ENCODE peak calls at places on chromosomes 13 and 19, in ten cellular contexts. H is psoas muscle; B is uterus; W is heart left ventricle; J is HepG2; N is CD8-positive, alpha-beta T cell; V is spleen; U is PC-3; T is dorsolateral prefrontal cortex; I is MM.1S. R is an unnamed sample.

GRCh38 chr19:50912102-50912599 is 956 bp upstream of the KLK4 start:
- DNase-seq in H (no peak), B (no peak), W (no peak), J (no peak), N (no peak), V (no peak), U (no peak), T (no peak), I (no peak), R (no peak)

GRCh38 chr19:32318884-32319520 is 26.4 kb upstream of the ZNF507 start:
- DNase-seq in H (no peak), B (no peak), W (no peak), J (no peak), N (no peak), V (no peak), U (peak; percentile 23), T (no peak), I (no peak), R (no peak)

GRCh38 chr13:91031508-91031907 is 316.0 kb upstream of the MIR17HG start:
- DNase-seq in H (no peak), B (no peak), W (no peak), J (no peak), N (no peak), V (no peak), U (peak; percentile 3), T (no peak), I (no peak), R (no peak)

GRCh38 chr13:114041493-114041892 is 67.6 kb upstream of the C13orf46 start:
- DNase-seq in H (no peak), B (no peak), W (no peak), J (no peak), N (no peak), V (no peak), U (no peak), T (no peak), I (no peak), R (no peak)

GRCh38 chr13:75480691-75481175 is 1.2 kb downstream of the TBC1D4 start:
- DNase-seq in H (peak; percentile 86), B (peak; percentile 31), W (peak; percentile 51), J (peak; percentile 53), N (no peak), V (peak; percentile 79), U (peak; percentile 87), T (peak; percentile 21), I (peak; percentile 43), R (peak; percentile 77)

GRCh38 chr13:73417012-73417615 is 358.3 kb downstream of the KLF5 start:
- DNase-seq in H (no peak), B (no peak), W (no peak), J (peak; percentile 27), N (no peak), V (no peak), U (peak; percentile 64), T (no peak), I (no peak), R (no peak)

GRCh38 chr19:28541029-28541428 is 671.9 kb downstream of the UQCRFS1 start:
- DNase-seq in H (no peak), B (no peak), W (no peak), J (no peak), N (no peak), V (no peak), U (no peak), T (no peak), I (no peak), R (no peak)

GRCh38 chr19:21430674-21431073 is 33.7 kb downstream of the ZNF493 start:
- DNase-seq in H (no peak), B (no peak), W (no peak), J (no peak), N (no peak), V (no peak), U (no peak), T (no peak), I (no peak), R (no peak)

DNA sequence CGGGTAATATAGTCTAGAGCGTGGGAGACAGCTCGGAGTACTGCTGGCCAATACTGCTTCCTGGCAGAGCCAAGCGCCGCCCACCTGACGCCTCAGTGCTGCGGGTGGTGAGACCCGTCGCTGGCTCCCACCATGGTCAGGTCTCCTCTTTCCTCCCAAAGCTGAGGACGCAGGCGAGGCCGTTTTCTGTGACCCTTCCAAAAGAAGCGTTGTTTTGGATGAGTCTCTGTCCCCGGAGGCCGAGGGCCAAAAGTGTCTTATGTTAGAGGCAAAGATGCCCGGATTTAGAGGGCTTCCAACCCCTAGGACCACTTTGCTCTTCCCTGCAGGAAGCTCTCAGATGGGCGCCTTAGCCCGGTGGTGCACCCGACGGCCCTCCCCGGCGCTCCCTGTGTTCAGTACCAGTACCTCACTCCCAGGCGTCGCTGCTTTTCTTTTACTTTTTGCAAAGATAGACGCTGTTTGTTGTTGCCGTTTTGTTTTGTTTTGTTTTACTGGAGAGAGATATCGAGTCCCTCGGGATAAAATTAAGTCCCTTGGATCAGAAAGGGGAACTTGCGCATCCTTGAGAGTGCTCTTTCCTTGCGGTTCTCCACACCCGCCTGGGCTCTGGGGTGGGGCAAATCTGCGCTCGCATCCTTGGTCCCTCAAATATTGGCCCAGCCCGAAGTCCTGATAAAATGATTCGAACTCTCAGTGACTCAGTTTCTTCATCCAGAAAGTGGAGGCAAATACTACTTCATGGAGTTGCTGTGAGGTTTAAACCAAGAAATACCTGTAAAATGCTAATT is 7.0 kb downstream of the PDX1 start:
- DNase-seq in H (no peak), B (no peak), W (no peak), J (no peak), N (no peak), V (no peak), U (no peak), T (no peak), I (no peak), R (no peak)
- TF ChIP-seq CTCF in H (no peak), B (no peak), W (no peak), J (no peak), N (no peak), V (no peak), U (no peak), T (no peak), I (no peak), R (no peak)

GRCh38 chr19:6062961-6063575 is 47.2 kb downstream of the RFX2 start:
- DNase-seq in H (no peak), B (no peak), W (no peak), J (no peak), N (no peak), V (no peak), U (no peak), T (no peak), I (no peak), R (no peak)

GRCh38 chr19:6063576-6063961 is 46.7 kb downstream of the RFX2 start:
- DNase-seq in H (no peak), B (no peak), W (no peak), J (no peak), N (no peak), V (no peak), U (no peak), T (no peak), I (no peak), R (no peak)

GRCh38 chr19:6061420-6062130 is 48.7 kb downstream of the RFX2 start:
- DNase-seq in H (no peak), B (no peak), W (no peak), J (no peak), N (no peak), V (no peak), U (no peak), T (no peak), I (no peak), R (peak; percentile 27)

GRCh38 chr19:6060600-6061391 is 49.5 kb downstream of the RFX2 start:
- DNase-seq in H (peak; percentile 59), B (no peak), W (no peak), J (no peak), N (peak; percentile 34), V (no peak), U (peak; percentile 59), T (no peak), I (no peak), R (no peak)

GRCh38 chr19:6062274-6062673 is 48.0 kb downstream of the RFX2 start:
- DNase-seq in H (peak; percentile 60), B (peak; percentile 61), W (peak; percentile 71), J (no peak), N (peak; percentile 20), V (no peak), U (no peak), T (no peak), I (no peak), R (peak; percentile 65)
- H3K4me3 ChIP-seq in H (no peak overlapping the region), B (no peak overlapping the region), W (no peak overlapping the region), J (no peak overlapping the region), N (no peak overlapping the region), V (no peak overlapping the region), U (no peak overlapping the region), T (no peak overlapping the region), I (no peak overlapping the region), R (no peak overlapping the region)

DNA sequence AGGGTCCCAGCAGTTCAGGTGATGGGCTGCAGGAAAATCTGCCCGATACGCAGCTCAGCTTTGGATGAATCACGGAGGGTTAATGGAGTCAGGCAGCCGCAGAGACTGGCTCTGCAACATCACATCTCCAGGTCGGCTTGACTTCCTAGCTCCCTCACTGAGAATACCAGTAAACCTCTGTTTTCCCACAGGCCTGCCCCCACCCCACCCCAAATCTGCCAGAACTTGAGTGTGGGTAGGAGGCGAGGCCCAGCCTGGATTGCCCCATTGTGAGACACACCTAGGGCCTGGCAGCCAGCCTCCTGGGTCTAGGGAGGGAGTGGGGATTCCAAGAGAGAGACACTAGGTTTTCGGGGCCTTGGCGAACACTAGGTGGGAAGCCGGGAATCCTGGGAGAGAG is 3.7 kb upstream of the KRTDAP start:
- DNase-seq in H (no peak), B (no peak), W (no peak), J (no peak), N (no peak), V (no peak), U (no peak), T (no peak), I (no peak), R (no peak)
- H3K27me3 ChIP-seq in H (no peaks in the 10 kb centered on the region), B (no peaks in the 10 kb centered on the region), W (no peaks in the 10 kb centered on the region), J (no peaks in the 10 kb centered on the region), N (no peaks in the 10 kb centered on the region), V (peaks cover 54% of the 10 kb centered on the region), U (no peaks in the 10 kb centered on the region), T (no peaks in the 10 kb centered on the region), I (peaks cover 91% of the 10 kb centered on the region), R (no peaks in the 10 kb centered on the region)

GRCh38 chr19:48321622-48322591 is 3.4 kb upstream of the EMP3 start:
- DNase-seq in H (peak; percentile 99), B (peak; percentile 99), W (peak; percentile 99), J (peak; percentile 21), N (peak; percentile 100), V (peak; percentile 100), U (peak; percentile 96), T (peak; percentile 96), I (peak; percentile 98), R (peak; percentile 99)
- TF ChIP-seq CTCF in H (no peak), B (peak; percentile 40), W (no peak), J (peak; percentile 4), N (no peak), V (peak; percentile 40), U (no peak), T (peak; percentile 33), I (no peak), R (no peak)

GRCh38 chr19:48745208-48745995 is 1.3 kb downstream of the IZUMO1 start:
- DNase-seq in H (peak; percentile 75), B (peak; percentile 65), W (peak; percentile 60), J (peak; percentile 51), N (no peak), V (no peak), U (peak; percentile 63), T (no peak), I (peak; percentile 56), R (peak; percentile 69)
- H3K4me3 ChIP-seq in H (no peak overlapping the region), B (no peak overlapping the region), W (no peak overlapping the region), J (no peak overlapping the region), N (no peak overlapping the region), V (no peak overlapping the region), U (no peak overlapping the region), T (peak overlapping the region; percentile 24), I (no peak overlapping the region), R (no peak overlapping the region)

R was measured in lung.